ENCODE peak calls at places on chromosomes 4 and X, in ten cellular contexts. One of them, this sample, is unnamed.

GRCh38 chr4:83771113-83771705 is 235.3 kb downstream of the GPAT3 start:
- DNase-seq in iPS DF 19.7: peak
- DNase-seq in stimulated activated CD8-positive, alpha-beta memory T cell treated with anti-CD3 and anti-CD28 coated beads, Interleukin-7, amount 100 ng/mL, for 24 hours: no peak
- DNase-seq in heart right ventricle: peak
- DNase-seq in iPS DF 6.9: peak
- DNase-seq in GM23248: peak
- DNase-seq in DMS53: peak
- DNase-seq in HCT116: peak
- DNase-seq in globus pallidus: peak
- DNase-seq in midbrain: peak
- DNase-seq in this sample: peak

GRCh38 chr4:64670647-64671046 is 261.4 kb upstream of the TECRL start:
- DNase-seq in DMS53: no peak
- DNase-seq in globus pallidus: no peak
- DNase-seq in GM23248: no peak
- DNase-seq in heart right ventricle: no peak
- DNase-seq in stimulated activated CD8-positive, alpha-beta memory T cell treated with anti-CD3 and anti-CD28 coated beads, Interleukin-7, amount 100 ng/mL, for 24 hours: no peak
- DNase-seq in iPS DF 6.9: no peak
- DNase-seq in iPS DF 19.7: no peak
- DNase-seq in midbrain: no peak
- DNase-seq in HCT116: no peak
- DNase-seq in this sample: no peak

GRCh38 chr4:179626687-179627086 is 2184.4 kb upstream of the AGA start:
- DNase-seq in stimulated activated CD8-positive, alpha-beta memory T cell treated with anti-CD3 and anti-CD28 coated beads, Interleukin-7, amount 100 ng/mL, for 24 hours: no peak
- DNase-seq in HCT116: no peak
- DNase-seq in DMS53: no peak
- DNase-seq in iPS DF 19.7: no peak
- DNase-seq in iPS DF 6.9: no peak
- DNase-seq in heart right ventricle: no peak
- DNase-seq in globus pallidus: no peak
- DNase-seq in midbrain: no peak
- DNase-seq in GM23248: no peak
- DNase-seq in this sample: no peak

GRCh38 chrX:74492720-74493201 is 71.5 kb downstream of the SLC16A2 start:
- DNase-seq in stimulated activated CD8-positive, alpha-beta memory T cell treated with anti-CD3 and anti-CD28 coated beads, Interleukin-7, amount 100 ng/mL, for 24 hours: peak
- DNase-seq in globus pallidus: no peak
- DNase-seq in iPS DF 19.7: no peak
- DNase-seq in midbrain: no peak
- DNase-seq in HCT116: no peak
- DNase-seq in heart right ventricle: no peak
- DNase-seq in DMS53: peak
- DNase-seq in GM23248: no peak
- DNase-seq in iPS DF 6.9: no peak
- DNase-seq in this sample: peak

GRCh38 chr4:168777277-168777965 is 232.6 kb downstream of the CBR4 start:
- DNase-seq in stimulated activated CD8-positive, alpha-beta memory T cell treated with anti-CD3 and anti-CD28 coated beads, Interleukin-7, amount 100 ng/mL, for 24 hours: no peak
- DNase-seq in GM23248: no peak
- DNase-seq in iPS DF 19.7: no peak
- DNase-seq in midbrain: no peak
- DNase-seq in iPS DF 6.9: no peak
- DNase-seq in globus pallidus: no peak
- DNase-seq in DMS53: no peak
- DNase-seq in HCT116: no peak
- DNase-seq in heart right ventricle: no peak
- DNase-seq in this sample: no peak

GRCh38 chrX:107747596-107748161 is 27.9 kb downstream of the TSC22D3 start:
- DNase-seq in DMS53: peak
- DNase-seq in HCT116: no peak
- DNase-seq in globus pallidus: no peak
- DNase-seq in midbrain: peak
- DNase-seq in GM23248: peak
- DNase-seq in iPS DF 19.7: no peak
- DNase-seq in stimulated activated CD8-positive, alpha-beta memory T cell treated with anti-CD3 and anti-CD28 coated beads, Interleukin-7, amount 100 ng/mL, for 24 hours: no peak
- DNase-seq in heart right ventricle: no peak
- DNase-seq in iPS DF 6.9: no peak
- DNase-seq in this sample: no peak

GRCh38 chrX:123764967-123765871 is 32.4 kb upstream of the THOC2 start:
- DNase-seq in HCT116: peak
- DNase-seq in iPS DF 19.7: peak
- DNase-seq in iPS DF 6.9: peak
- DNase-seq in globus pallidus: peak
- DNase-seq in DMS53: peak
- DNase-seq in stimulated activated CD8-positive, alpha-beta memory T cell treated with anti-CD3 and anti-CD28 coated beads, Interleukin-7, amount 100 ng/mL, for 24 hours: peak
- DNase-seq in GM23248: peak
- DNase-seq in heart right ventricle: peak
- DNase-seq in midbrain: peak
- DNase-seq in this sample: peak

GRCh38 chrX:68574240-68574639 is 73.2 kb upstream of the STARD8 start:
- DNase-seq in HCT116: no peak
- DNase-seq in midbrain: no peak
- DNase-seq in iPS DF 19.7: no peak
- DNase-seq in globus pallidus: no peak
- DNase-seq in DMS53: no peak
- DNase-seq in stimulated activated CD8-positive, alpha-beta memory T cell treated with anti-CD3 and anti-CD28 coated beads, Interleukin-7, amount 100 ng/mL, for 24 hours: no peak
- DNase-seq in GM23248: no peak
- DNase-seq in iPS DF 6.9: no peak
- DNase-seq in heart right ventricle: no peak
- DNase-seq in this sample: no peak

GRCh38 chr4:155367608-155368007 is 9.2 kb downstream of the MAP9 start:
- DNase-seq in iPS DF 19.7: no peak
- DNase-seq in globus pallidus: no peak
- DNase-seq in HCT116: no peak
- DNase-seq in stimulated activated CD8-positive, alpha-beta memory T cell treated with anti-CD3 and anti-CD28 coated beads, Interleukin-7, amount 100 ng/mL, for 24 hours: no peak
- DNase-seq in heart right ventricle: no peak
- DNase-seq in iPS DF 6.9: no peak
- DNase-seq in GM23248: no peak
- DNase-seq in DMS53: no peak
- DNase-seq in midbrain: no peak
- DNase-seq in this sample: no peak

GRCh38 chr4:6909970-6910339 is 329 bp downstream of the TBC1D14 start:
- DNase-seq in iPS DF 19.7: no peak
- DNase-seq in HCT116: no peak
- DNase-seq in midbrain: no peak
- DNase-seq in stimulated activated CD8-positive, alpha-beta memory T cell treated with anti-CD3 and anti-CD28 coated beads, Interleukin-7, amount 100 ng/mL, for 24 hours: no peak
- DNase-seq in iPS DF 6.9: no peak
- DNase-seq in GM23248: peak
- DNase-seq in DMS53: peak
- DNase-seq in heart right ventricle: peak
- DNase-seq in globus pallidus: no peak
- DNase-seq in this sample: peak

GRCh38 chr4:20682853-20683252 is 17.4 kb upstream of the PACRGL start:
- DNase-seq in midbrain: no peak
- DNase-seq in DMS53: no peak
- DNase-seq in iPS DF 6.9: no peak
- DNase-seq in iPS DF 19.7: no peak
- DNase-seq in GM23248: no peak
- DNase-seq in HCT116: no peak
- DNase-seq in heart right ventricle: no peak
- DNase-seq in stimulated activated CD8-positive, alpha-beta memory T cell treated with anti-CD3 and anti-CD28 coated beads, Interleukin-7, amount 100 ng/mL, for 24 hours: no peak
- DNase-seq in globus pallidus: no peak
- DNase-seq in this sample: no peak

This sample was measured in A549.